ENCODE peak calls at places on chromosome 12, in five cellular contexts. L is keratinocyte, A is pancreas, W is heart left ventricle, B is endodermal cell. S is an unnamed sample.

GRCh38 chr12:64665506-64665905 is 55.2 kb downstream of the RASSF3 start:
- DNase-seq in A (peak), B (peak), W (no peak), L (no peak), S (no peak)

GRCh38 chr12:84919271-84919670 is 6.7 kb upstream of the SLC6A15 start:
- DNase-seq in L (no peak), B (no peak), A (no peak), W (no peak), S (no peak)

GRCh38 chr12:109553471-109553870 is 19.8 kb downstream of the MMAB start:
- DNase-seq in A (no peak), W (no peak), B (no peak), L (no peak), S (no peak)

GRCh38 chr12:121918679-121919038 is 267 bp downstream of the CFAP251 start:
- DNase-seq in B (no peak), W (no peak), L (no peak), A (no peak), S (no peak)

GRCh38 chr12:89389755-89390661 is 37.7 kb upstream of the DUSP6 start:
- DNase-seq in A (no peak), L (no peak), B (no peak), W (no peak), S (no peak)

GRCh38 chr12:89070603-89071002 is 281.7 kb downstream of the DUSP6 start:
- DNase-seq in W (no peak), B (no peak), L (no peak), A (no peak), S (no peak)

GRCh38 chr12:98332626-98333025 is 182.8 kb upstream of the TMPO start:
- DNase-seq in A (no peak), W (no peak), B (no peak), L (no peak), S (no peak)

GRCh38 chr12:92107621-92108131 is 38.0 kb downstream of the BTG1 start:
- DNase-seq in B (peak), L (no peak), W (no peak), A (no peak), S (peak)

GRCh38 chr12:50112456-50113218 is 601 bp downstream of the COX14 start:
- DNase-seq in B (no peak), W (no peak), A (no peak), L (no peak), S (no peak)

GRCh38 chr12:32198555-32198954 is 91.9 kb downstream of the BICD1 start:
- DNase-seq in A (no peak), B (no peak), W (no peak), L (peak), S (no peak)

GRCh38 chr12:5434647-5434968 is 2.7 kb downstream of the NTF3 start:
- DNase-seq in A (no peak), W (no peak), L (no peak), B (no peak), S (no peak)

GRCh38 chr12:86261606-86262005 is 5.4 kb upstream of the MGAT4C start:
- DNase-seq in A (no peak), B (no peak), L (no peak), W (no peak), S (no peak)
- H3K4me3 ChIP-seq in A (no peak), B (no peak), L (no peak), W (no peak), S (no peak)

DNA sequence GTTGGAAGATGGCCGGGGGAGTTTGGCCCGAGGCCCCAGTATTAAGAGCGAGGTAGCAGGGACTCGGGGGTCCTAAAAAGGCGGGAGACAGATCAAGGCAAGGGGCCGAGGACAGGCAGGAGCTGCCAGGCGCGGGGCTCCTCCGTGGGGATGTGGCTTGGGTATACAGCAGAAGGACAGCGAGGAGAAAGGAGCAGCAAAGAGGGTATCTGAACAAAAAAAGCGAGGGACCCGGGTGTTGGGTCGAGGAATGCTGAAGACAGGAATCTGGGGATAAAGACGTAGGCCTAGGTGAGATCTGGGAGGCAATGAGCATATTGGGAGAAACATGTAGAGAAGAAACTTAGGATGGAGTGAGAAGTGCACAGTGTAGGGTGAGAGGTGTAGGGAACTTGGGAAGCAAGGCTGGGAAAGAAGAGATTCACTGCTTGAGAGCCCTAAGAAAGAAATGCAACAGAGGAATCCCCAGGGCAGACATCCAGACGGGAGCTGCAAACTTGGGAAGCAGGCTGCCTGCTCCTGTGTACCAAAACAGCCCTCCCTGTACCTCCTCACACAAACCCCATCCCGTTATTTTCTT is 10.9 kb downstream of the SUOX start:
- DNase-seq in L (no peak), W (no peak), B (no peak), A (no peak), S (no peak)
- H3K27ac ChIP-seq in L (peak), W (peak), B (peak), A (peak), S (no peak)

DNA sequence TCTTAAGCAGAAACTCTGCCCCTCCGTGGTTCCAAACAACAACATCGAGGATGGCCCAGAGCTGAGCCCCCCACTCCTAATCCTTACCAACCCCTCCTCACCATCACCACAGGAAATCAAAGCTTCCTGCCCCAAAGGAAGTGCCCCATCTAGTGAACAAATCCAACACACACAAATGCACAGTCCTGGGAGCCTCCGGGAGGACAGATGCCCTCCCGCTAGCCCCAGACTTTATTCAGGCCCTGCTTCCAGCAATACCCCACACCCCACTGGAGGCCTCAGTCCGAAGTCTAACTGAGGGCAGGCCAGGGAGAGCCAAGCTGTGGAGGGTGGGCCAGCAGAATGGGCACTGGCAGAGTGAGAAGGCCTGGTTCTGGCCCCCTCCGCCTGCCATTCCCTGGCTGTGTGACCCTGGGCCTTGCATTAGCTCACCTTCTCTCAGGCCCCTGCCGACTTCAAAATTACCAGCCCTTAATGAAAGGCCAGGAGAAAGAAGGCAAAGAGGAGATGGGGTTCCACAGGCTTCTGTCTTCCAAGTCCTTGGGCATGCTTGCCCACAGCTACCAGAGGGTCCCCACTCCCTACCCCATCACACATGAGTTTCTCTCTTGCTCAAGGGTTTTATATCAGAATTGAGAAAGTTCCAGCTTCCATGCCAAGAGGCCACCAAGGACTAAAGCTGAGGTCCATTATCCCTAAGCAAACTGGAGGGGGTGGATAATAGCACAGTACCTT is 2.3 kb downstream of the HDAC7 start:
- DNase-seq in B (peak), A (no peak), W (no peak), L (no peak), S (no peak)
- H3K4me3 ChIP-seq in B (peak), A (no peak), W (peak), L (no peak), S (peak)

GRCh38 chr12:69440016-69440415 is 30.2 kb upstream of the FRS2 start:
- DNase-seq in A (no peak), B (no peak), L (no peak), W (no peak), S (no peak)
- H3K27ac ChIP-seq in A (no peak), B (no peak), L (no peak), W (no peak), S (no peak)

DNA sequence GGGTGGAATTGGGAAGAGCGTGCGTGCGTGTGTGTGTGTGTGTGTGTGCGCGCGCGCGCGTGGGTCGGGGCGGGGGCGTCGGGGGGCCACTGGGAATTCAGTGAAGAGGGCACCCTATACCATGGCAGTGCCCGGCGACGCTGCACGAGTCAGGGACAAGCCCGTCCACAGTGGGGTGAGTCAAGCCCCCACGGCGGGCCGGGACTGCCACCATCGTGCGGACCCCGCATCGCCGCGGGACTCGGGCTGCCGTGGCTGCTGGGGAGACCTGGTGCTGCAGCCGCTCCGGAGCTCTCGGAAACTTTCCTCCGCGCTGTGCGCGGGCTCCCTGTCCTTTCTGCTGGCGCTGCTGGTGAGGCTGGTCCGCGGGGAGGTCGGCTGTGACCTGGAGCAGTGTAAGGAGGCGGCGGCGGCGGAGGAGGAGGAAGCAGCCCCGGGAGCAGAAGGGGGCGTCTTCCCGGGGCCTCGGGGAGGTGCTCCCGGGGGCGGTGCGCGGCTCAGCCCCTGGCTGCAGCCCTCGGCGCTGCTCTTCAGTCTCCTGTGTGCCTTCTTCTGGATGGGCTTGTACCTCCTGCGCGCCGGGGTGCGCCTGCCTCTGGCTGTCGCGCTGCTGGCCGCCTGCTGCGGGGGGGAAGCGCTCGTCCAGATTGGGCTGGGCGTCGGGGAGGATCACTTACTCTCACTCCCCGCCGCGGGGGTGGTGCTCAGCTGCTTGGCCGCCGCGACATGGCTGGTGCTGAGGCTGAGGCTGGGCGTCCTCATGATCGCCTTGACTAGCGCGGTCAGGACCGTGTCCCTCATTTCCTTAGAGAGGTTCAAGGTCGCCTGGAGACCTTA is 1.0 kb downstream of the PDE3A start:
- DNase-seq in B (peak), W (peak), A (peak), L (no peak), S (peak)
- H3K4me3 ChIP-seq in B (peak), W (peak), A (peak), L (no peak), S (peak)

GRCh38 chr12:4312251-4312650 is 8.8 kb upstream of the TIGAR start:
- DNase-seq in A (no peak), B (no peak), W (no peak), L (no peak), S (no peak)

GRCh38 chr12:4308334-4308960 is 12.6 kb upstream of the TIGAR start:
- DNase-seq in A (no peak), B (peak), W (no peak), L (no peak), S (no peak)

GRCh38 chr12:4302881-4303280 is 18.1 kb upstream of the TIGAR start:
- DNase-seq in B (no peak), W (no peak), A (no peak), L (no peak), S (no peak)

GRCh38 chr12:4303750-4304149 is 17.3 kb upstream of the TIGAR start:
- DNase-seq in W (no peak), A (no peak), L (no peak), B (no peak), S (no peak)

DNA sequence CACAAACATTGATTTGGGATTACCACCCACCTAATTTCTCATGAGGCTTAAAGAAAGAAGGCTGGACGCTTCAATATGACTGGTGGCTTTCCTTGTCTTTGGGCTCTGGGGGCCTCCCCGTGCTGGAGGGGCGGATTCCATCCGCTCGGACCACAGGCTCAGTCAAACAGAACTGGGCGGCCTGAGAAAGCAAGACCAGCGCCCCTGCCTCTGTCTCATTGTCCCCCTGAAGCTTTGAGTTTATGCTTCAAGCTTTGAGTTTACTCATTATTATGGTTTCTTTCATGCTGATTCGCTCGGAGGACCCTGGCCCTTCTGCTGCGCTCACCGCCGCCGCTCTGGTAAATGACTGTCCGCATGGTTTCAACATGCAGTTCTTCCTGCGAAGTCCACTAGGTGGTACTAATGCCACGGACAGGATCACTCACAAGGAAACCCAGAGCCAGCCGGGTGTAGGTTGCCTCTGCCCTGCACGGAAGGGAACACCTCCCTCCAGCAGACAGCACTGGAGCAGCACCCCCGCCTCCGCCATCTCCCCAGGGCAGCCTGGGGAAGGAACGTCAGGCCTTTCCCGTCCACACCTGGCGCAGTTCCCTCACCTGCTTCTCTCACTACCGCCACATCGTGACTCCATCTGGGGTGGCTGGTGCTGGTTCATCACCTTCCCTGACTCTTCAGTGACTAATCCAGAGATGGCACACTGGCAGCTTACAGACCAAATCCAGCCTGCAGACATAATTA is 13.2 kb upstream of the TIGAR start:
- DNase-seq in A (peak), B (peak), L (peak), W (peak), S (peak)
- H3K27ac ChIP-seq in A (no peak), B (no peak), L (peak), W (peak), S (peak)

GRCh38 chr12:103494388-103494787 is 1.4 kb downstream of the C12orf42 start:
- DNase-seq in B (no peak), W (no peak), A (no peak), L (no peak), S (no peak)

GRCh38 chr12:103495783-103496456 is at the start of gene C12orf42:
- DNase-seq in W (no peak), L (no peak), B (peak), A (no peak), S (peak)

GRCh38 chr12:103498990-103499389 is 3.2 kb upstream of the C12orf42 start:
- DNase-seq in A (no peak), W (no peak), B (no peak), L (no peak), S (no peak)

GRCh38 chr12:103493199-103493598 is 2.6 kb downstream of the C12orf42 start:
- DNase-seq in A (no peak), B (no peak), W (no peak), L (peak), S (no peak)

GRCh38 chr12:103495158-103495782 is 498 bp downstream of the C12orf42 start:
- DNase-seq in L (no peak), W (no peak), A (no peak), B (peak), S (no peak)
- H3K4me3 ChIP-seq in L (peak), W (peak), A (peak), B (peak), S (peak)

DNA sequence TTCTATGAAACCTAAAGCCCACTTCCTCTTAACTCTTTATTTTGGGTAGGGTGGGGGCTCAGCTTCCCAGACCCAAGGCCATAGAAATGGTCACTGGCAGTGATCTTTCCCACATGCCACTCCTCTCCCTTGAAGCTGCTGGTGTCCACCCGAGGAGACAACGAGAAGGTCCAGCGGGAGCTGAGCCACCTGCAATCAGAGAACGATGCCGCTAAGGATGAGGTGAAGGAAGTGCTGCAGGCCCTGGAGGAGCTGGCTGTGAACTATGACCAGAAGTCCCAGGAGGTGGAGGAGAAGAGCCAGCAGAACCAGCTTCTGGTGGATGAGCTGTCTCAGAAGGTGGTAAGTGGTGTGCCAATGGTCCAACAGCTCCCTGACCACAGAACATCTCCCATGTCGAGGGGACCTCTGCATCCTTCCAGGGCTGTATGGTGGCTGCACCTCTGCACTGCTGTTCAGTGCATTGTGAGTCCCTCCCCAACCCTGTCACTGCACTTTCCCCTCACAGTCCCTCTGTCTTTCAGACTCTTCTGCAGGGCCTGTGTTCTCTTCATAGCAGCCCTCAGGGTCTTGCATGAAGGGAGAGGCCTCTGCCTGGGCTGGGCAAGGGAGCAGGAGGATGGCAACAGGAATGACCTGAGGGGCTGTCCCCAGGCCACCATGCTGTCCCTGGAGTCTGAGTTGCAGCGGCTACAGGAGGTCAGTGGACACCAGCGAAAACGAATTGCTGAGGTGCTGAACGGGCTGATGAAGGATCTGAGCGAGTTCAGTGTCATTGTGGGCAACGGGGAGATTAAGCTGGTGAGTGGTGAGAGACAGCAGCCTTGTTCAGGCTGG is 18.8 kb upstream of the PIP4K2C start:
- DNase-seq in L (no peak), W (no peak), B (no peak), A (no peak), S (no peak)
- H3K27ac ChIP-seq in L (no peak), W (no peak), B (no peak), A (no peak), S (no peak)